ENCODE peak calls at places on chromosome 21, in seven cellular contexts. L is IMR-90; Z is MCF 10A; F is type B pancreatic cell; B is Peyer's patch; H is AG10803; E is CD4-positive, alpha-beta T cell. N is an unnamed sample.

GRCh38 chr21:45577806-45578801 is 35.9 kb upstream of the SLC19A1 start:
- DNase-seq in L (no peak), Z (no peak), H (no peak), F (peak), E (no peak), B (peak), N (no peak)

GRCh38 chr21:33418686-33419085 is 15.5 kb downstream of the IFNGR2 start:
- DNase-seq in F (no peak), H (peak), B (no peak), L (no peak), E (no peak), Z (no peak), N (no peak)

GRCh38 chr21:45209046-45209445 is 78.6 kb downstream of the POFUT2 start:
- DNase-seq in B (no peak), H (peak), F (no peak), L (peak), E (no peak), Z (peak), N (no peak)

GRCh38 chr21:16269497-16269896 is 539.7 kb downstream of the USP25 start:
- DNase-seq in E (no peak), Z (no peak), L (no peak), F (no peak), H (no peak), B (no peak), N (no peak)

GRCh38 chr21:42633858-42634257 is 19.6 kb upstream of the PDE9A start:
- DNase-seq in L (no peak), Z (no peak), H (no peak), B (peak), F (no peak), E (no peak), N (no peak)

GRCh38 chr21:41507521-41508414 is at the start of gene TMPRSS2:
- DNase-seq in F (no peak), H (no peak), Z (no peak), L (no peak), E (no peak), B (peak), N (peak)

GRCh38 chr21:29372063-29372802 is 73.5 kb downstream of the BACH1 start:
- DNase-seq in F (no peak), B (no peak), Z (peak), L (peak), H (peak), E (peak), N (no peak)

GRCh38 chr21:40846566-40847411 is at the start of gene DSCAM:
- DNase-seq in B (no peak), Z (no peak), L (no peak), H (no peak), F (no peak), E (no peak), N (peak)

GRCh38 chr21:33117268-33117888 is 47.4 kb downstream of the OLIG1 start:
- DNase-seq in Z (no peak), L (no peak), E (no peak), B (no peak), H (no peak), F (no peak), N (no peak)

GRCh38 chr21:46130721-46131720 is 24.4 kb downstream of the FTCD start:
- DNase-seq in Z (no peak), B (no peak), H (peak), L (no peak), F (no peak), E (no peak), N (no peak)

GRCh38 chr21:16211339-16212303 is 481.8 kb downstream of the USP25 start:
- DNase-seq in L (peak), Z (no peak), B (no peak), F (no peak), E (no peak), H (no peak), N (no peak)

GRCh38 chr21:15203740-15204139 is 138.9 kb upstream of the NRIP1 start:
- DNase-seq in Z (no peak), F (no peak), B (no peak), E (no peak), L (no peak), H (no peak), N (no peak)

GRCh38 chr21:17351766-17352165 is 161.1 kb upstream of the CXADR start:
- DNase-seq in F (no peak), L (no peak), B (no peak), Z (no peak), H (no peak), E (no peak), N (no peak)

GRCh38 chr21:45283611-45284455 is 3.9 kb downstream of the POFUT2 start:
- DNase-seq in H (no peak), F (peak), Z (no peak), B (peak), E (no peak), L (no peak), N (no peak)

GRCh38 chr21:16742116-16742515 is 770.7 kb upstream of the CXADR start:
- DNase-seq in F (no peak), L (no peak), Z (no peak), E (no peak), H (no peak), B (no peak), N (no peak)

GRCh38 chr21:20943476-20944085 is 54.6 kb upstream of the NCAM2 start:
- DNase-seq in L (no peak), B (no peak), E (no peak), F (no peak), H (no peak), Z (no peak), N (no peak)

GRCh38 chr21:45715441-45715840 is 71.9 kb downstream of the PCBP3 start:
- DNase-seq in Z (no peak), E (no peak), B (no peak), H (no peak), L (no peak), F (no peak), N (no peak)

GRCh38 chr21:41235214-41235613 is 67.3 kb downstream of the BACE2 start:
- DNase-seq in Z (no peak), H (no peak), E (no peak), B (no peak), F (no peak), L (no peak), N (no peak)

GRCh38 chr21:41638201-41638790 is 128.6 kb downstream of the RIPK4 start:
- DNase-seq in B (peak), F (no peak), Z (no peak), L (no peak), E (no peak), H (peak), N (no peak)

GRCh38 chr21:41167348-41168342 is at the start of gene BACE2:
- DNase-seq in F (peak), H (peak), Z (peak), B (peak), L (peak), E (no peak), N (peak)

GRCh38 chr21:16388911-16389515 is 659.2 kb downstream of the USP25 start:
- DNase-seq in Z (no peak), E (no peak), B (no peak), L (no peak), F (no peak), H (no peak), N (no peak)

GRCh38 chr21:33685613-33686197 is 43.4 kb downstream of the ITSN1 start:
- DNase-seq in B (no peak), H (peak), L (peak), Z (peak), E (no peak), F (no peak), N (no peak)

GRCh38 chr21:45854702-45855247 is 126.8 kb upstream of the COL6A1 start:
- DNase-seq in F (peak), B (no peak), E (no peak), H (no peak), Z (no peak), L (peak), N (no peak)

DNA sequence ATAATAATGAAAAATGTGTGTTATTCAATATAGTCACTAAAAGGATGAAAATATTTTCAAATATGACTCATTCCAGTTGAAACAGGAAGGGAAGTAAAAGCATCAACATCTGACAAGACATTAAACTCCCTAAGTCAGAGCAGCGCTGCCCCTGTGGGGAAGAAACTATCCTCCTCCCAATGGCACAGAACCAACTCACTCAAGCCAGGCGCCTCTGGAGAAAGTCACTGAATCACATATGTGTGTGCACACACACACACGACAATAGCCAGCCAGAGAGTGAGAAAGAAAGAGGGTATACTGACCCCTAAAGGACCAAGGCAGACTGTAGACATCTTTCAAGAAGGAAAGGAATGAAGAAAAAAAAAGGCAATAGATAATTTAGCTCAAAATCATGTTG is 126.9 kb downstream of the SETD4 start:
- DNase-seq in E (no peak), Z (peak), B (no peak), F (no peak), L (peak), H (peak), N (no peak)
- TF ChIP-seq CTCF in E (no peak), Z (no peak), B (no peak), F (peak), L (peak), H (peak), N (no peak)

DNA sequence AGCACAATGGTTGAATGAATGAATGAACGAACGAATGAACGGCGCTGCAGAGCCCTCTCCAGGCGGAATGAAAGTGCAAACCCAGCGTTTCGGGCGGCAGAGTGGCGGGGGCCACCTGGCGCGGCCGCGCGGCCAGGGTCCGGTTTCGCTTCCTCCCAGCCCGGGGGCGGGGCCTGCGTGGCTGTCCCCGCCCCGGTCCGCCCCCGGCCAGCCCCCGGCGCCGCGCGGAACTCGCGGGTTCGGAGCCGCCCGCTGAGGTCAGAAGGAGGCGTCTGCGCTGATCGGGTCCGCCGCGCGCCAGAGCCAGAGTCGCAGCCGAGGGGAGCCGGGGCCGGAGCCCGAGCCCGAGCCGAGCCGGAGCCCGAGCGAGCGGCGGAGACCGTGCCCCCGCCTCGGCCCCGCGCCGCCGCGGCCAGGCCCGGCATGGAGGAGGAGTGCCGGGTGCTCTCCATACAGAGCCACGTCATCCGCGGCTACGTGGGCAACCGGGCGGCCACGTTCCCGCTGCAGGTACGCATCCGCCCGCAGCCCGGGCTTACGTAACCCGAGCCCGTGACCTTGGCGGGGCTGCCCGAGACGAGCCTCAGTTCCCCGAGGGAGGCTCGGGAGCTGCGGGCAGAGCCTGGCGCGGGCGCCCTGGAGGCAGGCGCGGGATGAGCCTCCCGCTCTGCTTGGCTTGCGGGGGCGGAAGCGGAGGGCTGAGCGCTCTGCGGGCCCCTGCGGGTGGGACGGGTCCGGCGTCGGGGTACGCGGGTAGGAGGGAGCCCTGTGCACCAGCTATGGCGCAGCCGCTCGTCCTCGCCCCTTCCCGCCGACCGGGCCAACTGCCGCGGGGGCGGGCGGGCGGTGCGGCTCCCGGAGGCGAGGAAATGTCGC is at the start of gene PDXK:
- DNase-seq in E (peak), L (peak), H (peak), B (peak), F (peak), Z (peak), N (peak)
- TF ChIP-seq CTCF in E (no peak), L (peak), H (no peak), B (peak), F (no peak), Z (no peak), N (no peak)

GRCh38 chr21:27298465-27298864 is 331.6 kb upstream of the ADAMTS5 start:
- DNase-seq in E (no peak), Z (no peak), B (no peak), L (no peak), F (no peak), H (peak), N (no peak)

GRCh38 chr21:27291006-27291405 is 324.1 kb upstream of the ADAMTS5 start:
- DNase-seq in H (peak), Z (no peak), L (no peak), F (no peak), B (no peak), E (no peak), N (no peak)

GRCh38 chr21:27290020-27290419 is 323.1 kb upstream of the ADAMTS5 start:
- DNase-seq in Z (no peak), E (no peak), L (no peak), F (no peak), B (no peak), H (no peak), N (no peak)

GRCh38 chr21:27292229-27292628 is 325.3 kb upstream of the ADAMTS5 start:
- DNase-seq in B (no peak), F (no peak), L (no peak), H (no peak), E (no peak), Z (no peak), N (no peak)

DNA sequence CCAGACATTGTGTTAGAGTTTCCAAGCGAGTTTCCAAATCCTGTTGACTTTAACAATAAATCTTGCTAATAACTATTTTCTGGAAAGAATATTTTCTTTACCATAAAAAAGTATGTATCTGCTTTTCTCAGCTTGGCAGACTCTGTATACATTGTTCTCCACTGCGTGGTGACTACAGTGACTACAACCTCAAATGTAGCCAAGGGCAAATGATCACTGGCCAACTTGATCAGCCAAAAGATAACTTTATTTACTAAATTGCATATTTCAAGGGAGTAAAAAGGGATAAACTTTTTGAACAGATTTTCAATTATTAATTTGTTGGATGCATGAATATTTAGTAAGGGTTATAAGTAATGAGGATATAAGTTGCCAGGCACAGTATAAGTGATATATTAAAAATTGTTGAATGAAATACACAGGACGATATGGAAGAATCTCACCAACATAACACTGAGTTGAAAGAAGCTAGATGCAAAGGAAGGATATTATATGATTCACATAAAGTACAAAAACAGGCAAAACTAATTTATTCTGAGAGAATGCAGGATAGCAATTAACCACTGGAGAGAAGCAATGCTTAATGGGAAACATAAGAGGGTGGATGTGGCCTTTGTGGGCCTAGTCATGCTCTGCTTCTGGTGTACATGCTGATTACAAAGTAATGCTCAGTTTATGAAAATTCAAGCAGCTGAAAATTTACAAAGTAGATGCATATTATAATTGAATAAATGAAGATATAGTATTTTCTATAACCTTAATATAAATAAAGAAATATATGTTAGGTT is 326.2 kb upstream of the ADAMTS5 start:
- DNase-seq in Z (no peak), B (no peak), L (no peak), F (no peak), H (no peak), E (no peak), N (no peak)
- TF ChIP-seq CTCF in Z (no peak), B (no peak), L (no peak), F (no peak), H (no peak), E (no peak), N (no peak)

GRCh38 chr21:28334407-28334806 is 658.3 kb downstream of the LTN1 start:
- DNase-seq in Z (peak), B (no peak), F (no peak), L (no peak), E (no peak), H (no peak), N (no peak)

GRCh38 chr21:28338906-28339305 is 653.8 kb downstream of the LTN1 start:
- DNase-seq in Z (no peak), L (no peak), F (no peak), B (no peak), H (no peak), E (no peak), N (no peak)

GRCh38 chr21:28333455-28334108 is 659.1 kb downstream of the LTN1 start:
- DNase-seq in B (no peak), H (peak), E (no peak), Z (peak), L (peak), F (no peak), N (no peak)

GRCh38 chr21:28337319-28337718 is 655.4 kb downstream of the LTN1 start:
- DNase-seq in E (no peak), B (no peak), Z (peak), H (peak), L (peak), F (no peak), N (no peak)

GRCh38 chr21:28336299-28336698 is 656.4 kb downstream of the LTN1 start:
- DNase-seq in H (peak), F (no peak), Z (peak), E (no peak), B (no peak), L (peak), N (peak)
- TF ChIP-seq CTCF in H (peak), F (peak), Z (peak), E (no peak), B (peak), L (peak), N (no peak)

DNA sequence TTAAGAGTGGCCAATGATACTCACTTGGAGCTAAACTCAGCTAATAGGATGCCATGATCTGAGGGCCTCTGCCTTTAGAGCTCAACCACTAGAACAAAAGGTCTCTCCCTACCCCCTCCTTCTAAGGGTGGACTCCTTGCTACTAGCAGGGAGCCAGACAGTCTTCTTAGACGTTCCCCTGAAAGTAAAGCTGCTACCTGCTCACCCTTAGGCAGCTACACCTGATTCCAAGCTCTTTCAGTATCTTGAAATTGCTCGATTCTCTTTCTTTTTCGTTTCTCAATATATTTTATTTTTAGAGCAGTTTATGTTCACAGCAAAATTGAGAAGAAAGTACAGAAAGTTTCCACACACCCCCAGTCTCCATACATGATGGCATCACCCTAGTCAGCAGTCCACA is 112.6 kb upstream of the KCNJ15 start:
- DNase-seq in H (no peak), E (no peak), L (no peak), Z (no peak), F (no peak), B (no peak), N (no peak)
- TF ChIP-seq CTCF in H (no peak), E (no peak), L (no peak), Z (no peak), F (no peak), B (no peak), N (no peak)

GRCh38 chr21:36209626-36210171 is 53.1 kb downstream of the DOP1B start:
- DNase-seq in Z (peak), L (peak), H (peak), B (no peak), F (no peak), E (peak), N (no peak)
- TF ChIP-seq CTCF in Z (peak), L (peak), H (peak), B (peak), F (peak), E (peak), N (peak)